ENCODE peak calls at places on chromosomes 6 and 20, in five cellular contexts. Y is progenitor cell of endocrine pancreas, E is PC-9, L is suprapubic skin, H is glutamatergic neuron. J is an unnamed sample.
A peak's percentile ranks its signal among the peaks of the same experiment; 100 is the strongest.

GRCh38 chr6:96391776-96392175 is 129.8 kb upstream of the UFL1 start:
- DNase-seq in Y (no peak), E (no peak), L (no peak), H (peak; percentile 74), J (no peak)

GRCh38 chr6:155171109-155171746 is 92.6 kb upstream of the CLDN20 start:
- DNase-seq in Y (no peak), E (peak; percentile 64), L (peak; percentile 89), H (no peak), J (no peak)

GRCh38 chr6:26205625-26206574 is 118.7 kb downstream of the HFE start:
- DNase-seq in Y (no peak), E (peak; percentile 32), L (no peak), H (no peak), J (no peak)

GRCh38 chr6:144786825-144787224 is 501.7 kb downstream of the UTRN start:
- DNase-seq in Y (no peak), E (no peak), L (no peak), H (no peak), J (no peak)

GRCh38 chr6:44042261-44043035 is 84.8 kb downstream of the MRPL14 start:
- DNase-seq in Y (no peak), E (no peak), L (peak; percentile 34), H (no peak), J (no peak)

GRCh38 chr20:53097371-53097770 is 125.2 kb downstream of the TSHZ2 start:
- DNase-seq in Y (no peak), E (no peak), L (no peak), H (no peak), J (no peak)

GRCh38 chr20:50467618-50468373 is 42.4 kb upstream of the PTPN1 start:
- DNase-seq in Y (no peak), E (no peak), L (no peak), H (peak; percentile 41), J (no peak)

GRCh38 chr6:102717737-102718427 is 1324.4 kb downstream of the GRIK2 start:
- DNase-seq in Y (no peak), E (no peak), L (no peak), H (no peak), J (no peak)

GRCh38 chr20:48612335-48612734 is 215.5 kb downstream of the PREX1 start:
- DNase-seq in Y (no peak), E (no peak), L (peak; percentile 15), H (no peak), J (no peak)

GRCh38 chr20:44431502-44432234 is 44.0 kb upstream of the TTPAL start:
- DNase-seq in Y (no peak), E (no peak), L (no peak), H (no peak), J (no peak)

GRCh38 chr20:9068896-9069663 is at the start of gene PLCB4:
- DNase-seq in Y (peak; percentile 47), E (peak; percentile 84), L (peak; percentile 75), H (peak; percentile 58), J (no peak)

GRCh38 chr6:87541041-87541440 is 48.7 kb downstream of the RARS2 start:
- DNase-seq in Y (no peak), E (no peak), L (no peak), H (no peak), J (no peak)

GRCh38 chr6:87541726-87542125 is 48.1 kb downstream of the RARS2 start:
- DNase-seq in Y (no peak), E (no peak), L (no peak), H (no peak), J (no peak)

GRCh38 chr6:87540541-87540940 is 49.2 kb downstream of the RARS2 start:
- DNase-seq in Y (no peak), E (no peak), L (no peak), H (no peak), J (no peak)

GRCh38 chr6:87538510-87539260 is 51.1 kb downstream of the RARS2 start:
- DNase-seq in Y (no peak), E (no peak), L (no peak), H (no peak), J (no peak)

GRCh38 chr6:87539554-87539953 is 50.2 kb downstream of the RARS2 start:
- DNase-seq in Y (no peak), E (no peak), L (no peak), H (no peak), J (no peak)
- TF ChIP-seq CTCF in Y (no peak), E (no peak), L (no peak), H (no peak), J (no peak)

GRCh38 chr20:1437222-1437904 is 29.3 kb downstream of the NSFL1C start:
- DNase-seq in Y (peak; percentile 51), E (peak; percentile 75), L (no peak), H (peak; percentile 83), J (no peak)
- TF ChIP-seq CTCF in Y (peak; percentile 85), E (peak; percentile 94), L (peak; percentile 81), H (peak; percentile 89), J (peak; percentile 82)

GRCh38 chr6:81105998-81106397 is 646.5 kb downstream of the TENT5A start:
- DNase-seq in Y (no peak), E (no peak), L (no peak), H (no peak), J (no peak)
- TF ChIP-seq CTCF in Y (no peak), E (no peak), L (no peak), H (no peak), J (peak; percentile 28)

DNA sequence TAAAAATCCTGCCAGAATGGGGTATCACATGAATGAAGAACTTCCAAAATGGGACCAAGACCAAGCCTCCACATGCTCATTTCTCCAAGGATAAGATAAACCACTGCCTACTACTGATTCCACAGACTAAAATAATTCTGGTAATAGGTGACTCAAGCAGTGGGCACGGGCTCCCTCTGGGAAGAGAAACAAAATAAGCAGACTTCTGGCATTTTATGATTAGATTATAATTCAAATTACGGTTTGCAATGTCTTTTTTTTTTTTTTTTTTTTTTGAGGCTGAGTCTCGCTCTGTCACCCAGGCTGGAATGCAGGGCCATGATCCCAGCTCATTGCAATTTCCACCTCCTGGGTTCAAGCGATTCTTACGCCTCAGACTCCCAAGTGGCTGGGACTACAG is 16.0 kb downstream of the UQCC1 start:
- DNase-seq in Y (no peak), E (no peak), L (no peak), H (no peak), J (no peak)
- TF ChIP-seq CTCF in Y (no peak), E (no peak), L (no peak), H (no peak), J (peak; percentile 59)

GRCh38 chr6:16759646-16760535 is 1.4 kb downstream of the ATXN1 start:
- DNase-seq in Y (peak; percentile 75), E (peak; percentile 86), L (peak; percentile 96), H (peak; percentile 83), J (peak; percentile 95)
- TF ChIP-seq CTCF in Y (peak; percentile 19), E (no peak), L (no peak), H (no peak), J (peak; percentile 29)

DNA sequence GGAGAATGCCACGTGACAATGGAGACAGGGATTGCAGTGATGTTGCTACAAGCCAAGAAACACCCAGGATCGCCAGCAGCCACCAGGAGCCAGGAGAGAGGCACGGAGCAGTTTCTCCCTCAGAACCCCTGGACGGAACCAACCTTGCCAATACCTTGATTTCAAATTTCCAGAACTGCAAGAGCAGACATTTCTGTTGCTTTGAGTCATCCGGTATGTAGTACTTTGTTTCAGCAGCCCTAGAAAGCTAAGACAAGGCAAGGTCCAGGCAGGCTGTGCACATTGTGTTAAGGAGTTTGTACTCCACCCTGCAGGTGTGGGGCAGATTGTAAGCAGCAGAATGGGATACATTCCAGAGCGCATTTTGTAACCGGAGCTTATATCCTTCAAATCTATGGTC is 48.3 kb downstream of the TRERF1 start:
- DNase-seq in Y (no peak), E (peak; percentile 64), L (no peak), H (no peak), J (no peak)
- TF ChIP-seq CTCF in Y (no peak), E (no peak), L (no peak), H (no peak), J (no peak)

J was measured in osteocyte.